ENCODE peak calls at places on chromosomes 13 and 19, in four cellular contexts. W, B, A and E are unnamed samples.

GRCh38 chr13:102983496-102983895 is 82.7 kb downstream of the SLC10A2 start:
- DNase-seq in W (no peak), B (no peak), A (no peak), E (no peak)

GRCh38 chr13:80989770-80990169 is 648.8 kb upstream of the SPRY2 start:
- DNase-seq in W (no peak), B (no peak), A (no peak), E (no peak)

GRCh38 chr13:77031869-77032268 is 4.9 kb upstream of the FBXL3 start:
- DNase-seq in W (no peak), B (no peak), A (no peak), E (no peak)

GRCh38 chr13:44191504-44192171 is 182.0 kb upstream of the SERP2 start:
- DNase-seq in W (peak), B (no peak), A (peak), E (peak)

GRCh38 chr13:34750078-34750703 is 191.9 kb upstream of the NBEA start:
- DNase-seq in W (no peak), B (no peak), A (peak), E (no peak)

GRCh38 chr13:26425439-26426358 is 131.8 kb upstream of the WASF3 start:
- DNase-seq in W (peak), B (no peak), A (peak), E (peak)

GRCh38 chr19:32914879-32915278 is 45.3 kb upstream of the SLC7A9 start:
- DNase-seq in W (no peak), B (no peak), A (no peak), E (no peak)

GRCh38 chr13:31982540-31982939 is 49.0 kb upstream of the FRY start:
- DNase-seq in W (peak), B (peak), A (peak), E (peak)

GRCh38 chr19:4057913-4058695 is 8.6 kb downstream of the ZBTB7A start:
- DNase-seq in W (peak), B (peak), A (peak), E (peak)

GRCh38 chr13:109844396-109844795 is 58.0 kb upstream of the IRS2 start:
- DNase-seq in W (peak), B (no peak), A (no peak), E (peak)

GRCh38 chr19:55383789-55384575 is at the start of gene TMEM238:
- DNase-seq in W (peak), B (no peak), A (peak), E (peak)

GRCh38 chr19:55624109-55625003 is at the start of gene ZNF784:
- DNase-seq in W (peak), B (peak), A (peak), E (peak)

GRCh38 chr13:99294198-99294597 is 13.0 kb downstream of the GPR183 start:
- DNase-seq in W (no peak), B (no peak), A (no peak), E (no peak)

GRCh38 chr13:32124743-32125142 is 93.2 kb downstream of the FRY start:
- DNase-seq in W (peak), B (no peak), A (no peak), E (no peak)

DNA sequence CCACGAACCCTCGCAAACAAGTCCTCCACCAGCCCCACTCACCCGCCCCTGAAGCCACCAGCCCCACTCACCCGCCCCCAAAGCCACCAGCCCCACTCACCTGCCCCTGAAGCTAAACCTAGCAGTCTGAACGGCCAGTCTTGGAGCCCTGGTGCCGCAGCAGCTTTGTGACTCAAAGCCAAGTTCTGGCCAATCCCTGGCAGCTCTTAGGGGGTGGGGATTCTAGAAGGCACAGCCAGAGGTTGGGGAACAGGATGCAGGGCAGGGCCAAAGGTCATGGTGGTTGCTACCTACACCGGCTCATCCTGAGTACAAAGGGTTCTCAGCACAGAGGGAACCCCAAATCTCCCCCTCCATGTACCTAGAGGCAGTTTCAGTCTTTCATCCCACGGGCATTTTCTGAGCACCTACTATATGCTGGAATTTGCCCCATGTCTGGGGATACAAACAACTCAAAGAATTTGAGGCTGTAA is at the start of gene IQCN:
- DNase-seq in W (no peak), B (no peak), A (peak), E (peak)
- H3K4me3 ChIP-seq in W (no peak), B (peak), A (no peak), E (no peak)

GRCh38 chr19:6753178-6754031 is 13.8 kb downstream of the SH2D3A start:
- DNase-seq in W (peak), B (no peak), A (peak), E (peak)
- TF ChIP-seq POLR2A in W (no peak), B (no peak), A (peak), E (no peak)

GRCh38 chr19:1929051-1929742 is 11.8 kb upstream of the CSNK1G2 start:
- DNase-seq in W (peak), B (peak), A (peak), E (peak)
- TF ChIP-seq POLR2AphosphoS5 in W (no peak), B (no peak), A (no peak), E (no peak)

DNA sequence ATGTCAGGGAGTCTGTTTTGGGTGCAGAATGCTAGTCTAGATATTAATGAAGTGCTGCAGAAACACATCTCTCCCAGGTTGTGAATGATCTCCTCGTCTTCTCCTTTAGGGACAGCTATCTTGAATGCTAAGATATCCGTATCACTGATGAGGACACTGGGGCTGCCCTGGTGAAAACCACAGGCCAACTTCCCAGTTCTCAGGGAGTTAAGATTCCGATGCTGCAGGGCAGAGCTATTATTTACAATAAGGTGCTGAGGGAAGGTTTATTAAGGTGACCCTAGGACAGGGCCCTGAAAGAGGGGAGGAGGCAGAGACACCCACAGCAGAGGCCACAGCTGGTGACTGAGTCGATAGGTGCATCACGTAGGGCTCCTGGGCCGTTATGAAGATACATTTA is 66.1 kb downstream of the TNFRSF19 start:
- DNase-seq in W (no peak), B (no peak), A (no peak), E (no peak)
- H3K4me3 ChIP-seq in W (no peak), B (no peak), A (no peak), E (no peak)

DNA sequence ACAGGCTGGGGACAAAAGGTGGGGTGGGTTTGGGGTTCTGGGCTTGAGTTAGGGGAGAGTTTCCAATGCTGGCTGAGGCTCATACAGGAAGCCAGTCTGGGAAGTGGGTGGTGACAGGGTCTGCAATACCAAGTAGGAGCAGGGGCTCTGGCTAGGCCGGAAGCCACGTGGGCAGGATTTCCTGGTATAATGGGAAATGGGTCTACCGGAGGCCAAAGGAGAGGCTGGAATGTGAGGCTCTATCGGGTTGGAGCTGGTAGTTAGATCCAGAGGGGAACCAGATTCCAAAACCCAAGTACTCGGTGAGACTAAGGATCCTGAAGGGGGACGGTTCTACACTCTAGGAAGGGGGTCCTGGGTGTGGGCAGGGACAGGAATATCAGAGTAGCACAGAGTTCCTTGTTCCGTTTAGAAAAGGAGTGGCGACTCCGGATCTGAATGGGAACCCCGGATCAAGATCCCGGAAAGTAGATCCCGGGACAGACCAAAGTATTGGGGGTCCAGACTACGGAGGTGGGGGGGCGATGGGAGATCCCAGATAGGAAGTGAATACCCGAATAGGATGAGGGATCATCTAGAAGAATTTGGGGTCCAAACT is 802 bp downstream of the CDC37 start:
- DNase-seq in W (peak), B (no peak), A (peak), E (no peak)
- TF ChIP-seq POLR2A in W (no peak), B (no peak), A (no peak), E (no peak)

GRCh38 chr19:49688531-49689132 is 762 bp upstream of the ADM5 start:
- DNase-seq in W (no peak), B (no peak), A (no peak), E (no peak)
- TF ChIP-seq POLR2AphosphoS5 in W (no peak), B (no peak), A (no peak), E (no peak)

DNA sequence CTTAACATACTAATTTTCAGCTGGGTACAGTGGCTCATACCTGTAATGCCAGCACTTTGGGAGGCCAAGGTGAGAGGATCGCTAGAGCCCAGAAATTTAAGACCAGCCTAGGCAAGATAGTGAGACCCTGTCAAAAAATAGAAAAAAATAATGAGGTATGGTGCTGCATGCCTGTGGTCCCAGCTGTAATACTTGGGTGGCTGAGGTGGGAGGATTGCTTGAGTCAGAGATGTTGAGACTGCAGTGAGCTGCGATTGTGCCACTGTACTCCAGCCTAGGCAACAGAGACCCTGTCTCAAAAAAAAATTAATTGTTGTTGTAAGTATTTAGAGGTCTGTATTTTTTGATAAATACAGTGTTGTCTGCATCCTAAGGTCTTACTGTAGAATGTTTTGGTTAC is 66.8 kb downstream of the FNDC3A start:
- DNase-seq in W (no peak), B (no peak), A (no peak), E (no peak)
- H3K4me3 ChIP-seq in W (no peak), B (no peak), A (no peak), E (no peak)

GRCh38 chr13:45464687-45465453 is at the start of gene COG3:
- DNase-seq in W (peak), B (peak), A (peak), E (peak)

GRCh38 chr13:45468676-45469075 is 3.9 kb downstream of the COG3 start:
- DNase-seq in W (no peak), B (no peak), A (peak), E (no peak)

GRCh38 chr13:45466359-45466758 is 1.6 kb downstream of the COG3 start:
- DNase-seq in W (no peak), B (no peak), A (no peak), E (no peak)

GRCh38 chr13:45464141-45464686 is 525 bp upstream of the COG3 start:
- DNase-seq in W (no peak), B (no peak), A (peak), E (no peak)
- TF ChIP-seq POLR2A in W (no peak), B (no peak), A (no peak), E (no peak)

GRCh38 chr19:45996933-45997332 is 1.7 kb downstream of the CCDC61 start:
- DNase-seq in W (no peak), B (no peak), A (no peak), E (no peak)

GRCh38 chr19:45998834-45999233 is 3.6 kb downstream of the CCDC61 start:
- DNase-seq in W (no peak), B (no peak), A (no peak), E (no peak)

GRCh38 chr19:46002678-46003275 is 7.5 kb downstream of the CCDC61 start:
- DNase-seq in W (no peak), B (no peak), A (no peak), E (no peak)

GRCh38 chr19:46000497-46001246 is 5.4 kb downstream of the CCDC61 start:
- DNase-seq in W (peak), B (no peak), A (peak), E (peak)

GRCh38 chr19:45999653-46000121 is 4.4 kb downstream of the CCDC61 start:
- DNase-seq in W (no peak), B (no peak), A (no peak), E (no peak)
- TF ChIP-seq POLR2AphosphoS5 in W (no peak), B (no peak), A (no peak), E (no peak)

DNA sequence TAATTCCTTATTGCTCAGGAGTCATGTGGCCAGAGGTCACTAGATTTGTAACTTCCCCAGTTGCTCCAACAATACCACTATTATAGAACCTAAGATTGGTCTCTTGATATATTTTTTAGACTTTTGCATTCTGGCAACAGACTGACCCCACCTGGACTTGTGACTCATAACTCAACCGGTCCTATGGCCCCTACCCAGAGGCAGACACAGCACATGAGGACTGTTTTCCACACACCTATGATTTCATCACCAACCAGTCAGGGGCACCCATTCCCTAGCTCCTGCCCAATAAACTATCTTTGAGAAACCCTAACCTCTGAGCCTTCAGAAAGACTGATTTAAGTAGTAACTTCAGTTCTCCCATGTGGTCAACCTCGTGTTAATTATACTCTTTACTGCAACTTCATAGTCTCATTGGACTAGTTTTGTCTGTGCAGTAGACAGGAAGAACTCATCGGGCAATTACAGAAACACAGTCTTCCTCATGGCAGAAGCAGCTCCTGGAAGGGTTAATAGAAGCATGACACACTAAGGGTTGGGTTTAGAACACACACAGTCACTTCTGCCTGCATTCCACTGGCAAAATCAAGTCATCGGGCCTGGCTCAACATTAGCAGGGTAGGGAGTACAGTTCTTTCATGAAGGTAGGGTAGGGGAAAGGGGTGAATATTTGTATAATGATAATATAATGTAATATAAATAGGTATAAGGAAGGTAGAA is 251.8 kb downstream of the UQCRFS1 start:
- DNase-seq in W (no peak), B (no peak), A (no peak), E (no peak)
- H3K4me3 ChIP-seq in W (no peak), B (no peak), A (no peak), E (no peak)